ENCODE peak calls at places on chromosomes 5 and 9, in five cellular contexts. E, J, S, K and M are unnamed samples.

GRCh38 chr5:1005362-1005851 is 3.2 kb upstream of the NKD2 start:
- DNase-seq in E (no peak), J (no peak), S (no peak), K (no peak), M (no peak)

GRCh38 chr5:65766159-65766558 is 44.2 kb downstream of the NLN start:
- DNase-seq in E (no peak), J (no peak), S (no peak), K (no peak), M (no peak)

GRCh38 chr5:78005021-78005785 is 229.1 kb upstream of the TBCA start:
- DNase-seq in E (peak), J (peak), S (no peak), K (no peak), M (no peak)

GRCh38 chr5:150023136-150023535 is 22.6 kb downstream of the HMGXB3 start:
- DNase-seq in E (no peak), J (no peak), S (no peak), K (no peak), M (no peak)

GRCh38 chr9:108549184-108549583 is 306.6 kb downstream of the ACTL7B start:
- DNase-seq in E (no peak), J (no peak), S (no peak), K (no peak), M (no peak)

GRCh38 chr5:97543158-97543557 is 360.1 kb upstream of the RIOK2 start:
- DNase-seq in E (no peak), J (no peak), S (no peak), K (no peak), M (no peak)

GRCh38 chr9:93652604-93653592 is 76.5 kb downstream of the PHF2 start:
- DNase-seq in E (no peak), J (no peak), S (no peak), K (no peak), M (no peak)

GRCh38 chr5:66675369-66675768 is 79.2 kb downstream of the MAST4 start:
- DNase-seq in E (no peak), J (no peak), S (no peak), K (no peak), M (no peak)

GRCh38 chr9:92964981-92965758 is 17.8 kb downstream of the FGD3 start:
- DNase-seq in E (no peak), J (no peak), S (no peak), K (no peak), M (no peak)

GRCh38 chr5:178421128-178421527 is 169.1 kb downstream of the COL23A1 start:
- DNase-seq in E (no peak), J (no peak), S (no peak), K (no peak), M (no peak)

GRCh38 chr9:129058965-129059795 is 21.7 kb upstream of the DOLPP1 start:
- DNase-seq in E (no peak), J (peak), S (no peak), K (no peak), M (no peak)

GRCh38 chr5:180093651-180094382 is 22.3 kb upstream of the RNF130 start:
- DNase-seq in E (no peak), J (no peak), S (no peak), K (peak), M (no peak)

GRCh38 chr5:109844148-109844547 is 154.4 kb downstream of the MAN2A1 start:
- DNase-seq in E (no peak), J (no peak), S (no peak), K (peak), M (no peak)

GRCh38 chr5:38551020-38552017 is 5.1 kb downstream of the LIFR start:
- DNase-seq in E (peak), J (peak), S (no peak), K (peak), M (no peak)